ENCODE peak calls at places on chromosomes 11 and 22, in eight cellular contexts. D is GM23248; Z is stimulated activated CD4-positive, alpha-beta T cell treated with anti-CD3 and anti-CD28 coated beads, Interleukin-1b, Interleukin-23, amount 100 ng/mL, for 1 hour; X is HFFc6; U is midbrain; V is substantia nigra; J is mesendoderm; Q is amniotic stem cell. H is an unnamed sample.

GRCh38 chr22:46051646-46052045 is 74.7 kb upstream of the WNT7B start:
- DNase-seq in Z (no peak), Q (no peak), J (no peak), U (no peak), V (no peak), X (no peak), D (no peak), H (no peak)

GRCh38 chr11:73321342-73322110 is 13.4 kb downstream of the ARHGEF17 start:
- DNase-seq in Z (no peak), D (peak; percentile 61), U (no peak), X (peak; percentile 54), V (no peak), J (no peak), Q (no peak), H (no peak)

GRCh38 chr11:2672553-2673249 is 27.1 kb downstream of the KCNQ1OT1 start:
- DNase-seq in V (no peak), Z (no peak), Q (no peak), J (no peak), X (no peak), D (no peak), U (no peak), H (no peak)

GRCh38 chr11:14411818-14412217 is 52.8 kb upstream of the RRAS2 start:
- DNase-seq in Z (no peak), Q (peak; percentile 81), X (peak; percentile 85), V (no peak), D (peak; percentile 96), J (no peak), U (no peak), H (no peak)

GRCh38 chr11:65639623-65640482 is 2.0 kb downstream of the SIPA1 start:
- DNase-seq in Q (no peak), Z (no peak), X (no peak), V (no peak), J (no peak), D (no peak), U (peak; percentile 10), H (no peak)

GRCh38 chr11:112689851-112690250 is 271.4 kb upstream of the NCAM1 start:
- DNase-seq in U (no peak), D (no peak), X (no peak), V (no peak), Z (no peak), J (no peak), Q (no peak), H (no peak)

GRCh38 chr11:57477507-57478189 is 17.3 kb downstream of the RTN4RL2 start:
- DNase-seq in X (no peak), V (no peak), Q (no peak), D (no peak), U (no peak), J (no peak), Z (no peak), H (no peak)

GRCh38 chr11:15913261-15913660 is 443.1 kb downstream of the SOX6 start:
- DNase-seq in D (no peak), V (no peak), Q (no peak), U (no peak), Z (no peak), J (no peak), X (no peak), H (no peak)